ENCODE peak calls at places on chromosomes 12 and 14, in nine cellular contexts. One of them, this sample, is unnamed.

GRCh38 chr14:42855159-42855558 is 1248.5 kb downstream of the LRFN5 start:
- DNase-seq in GM12892: no peak
- DNase-seq in stomach: no peak
- DNase-seq in Panc1: no peak
- DNase-seq in HL-60: no peak
- DNase-seq in suprapubic skin: no peak
- DNase-seq in HCT116: no peak
- DNase-seq in sigmoid colon: no peak
- DNase-seq in endothelial cell of umbilical vein: no peak
- DNase-seq in this sample: no peak

GRCh38 chr12:32568241-32568640 is 110.9 kb upstream of the DNM1L start:
- DNase-seq in suprapubic skin: no peak
- DNase-seq in sigmoid colon: no peak
- DNase-seq in HL-60: no peak
- DNase-seq in GM12892: no peak
- DNase-seq in Panc1: peak
- DNase-seq in stomach: no peak
- DNase-seq in endothelial cell of umbilical vein: peak
- DNase-seq in HCT116: peak
- DNase-seq in this sample: no peak

GRCh38 chr12:126700115-126700514 is 1566.9 kb upstream of the TMEM132C start:
- DNase-seq in stomach: no peak
- DNase-seq in Panc1: no peak
- DNase-seq in endothelial cell of umbilical vein: no peak
- DNase-seq in sigmoid colon: no peak
- DNase-seq in HL-60: no peak
- DNase-seq in HCT116: no peak
- DNase-seq in GM12892: no peak
- DNase-seq in suprapubic skin: no peak
- DNase-seq in this sample: no peak

GRCh38 chr14:58549358-58549757 is 88.4 kb upstream of the DACT1 start:
- DNase-seq in stomach: no peak
- DNase-seq in Panc1: no peak
- DNase-seq in suprapubic skin: no peak
- DNase-seq in sigmoid colon: no peak
- DNase-seq in HCT116: no peak
- DNase-seq in endothelial cell of umbilical vein: no peak
- DNase-seq in GM12892: no peak
- DNase-seq in HL-60: no peak
- DNase-seq in this sample: no peak

GRCh38 chr12:69851976-69852375 is 26.9 kb downstream of the MYRFL start:
- DNase-seq in sigmoid colon: no peak
- DNase-seq in GM12892: no peak
- DNase-seq in stomach: no peak
- DNase-seq in endothelial cell of umbilical vein: no peak
- DNase-seq in HCT116: no peak
- DNase-seq in suprapubic skin: no peak
- DNase-seq in HL-60: no peak
- DNase-seq in Panc1: no peak
- DNase-seq in this sample: no peak

GRCh38 chr12:116880817-116881324 is 370 bp downstream of the HRK start:
- DNase-seq in suprapubic skin: no peak
- DNase-seq in HL-60: peak
- DNase-seq in Panc1: no peak
- DNase-seq in sigmoid colon: no peak
- DNase-seq in GM12892: peak
- DNase-seq in stomach: peak
- DNase-seq in endothelial cell of umbilical vein: peak
- DNase-seq in HCT116: no peak
- DNase-seq in this sample: peak

GRCh38 chr12:115267464-115267863 is 583.5 kb upstream of the TBX3 start:
- DNase-seq in endothelial cell of umbilical vein: no peak
- DNase-seq in HCT116: no peak
- DNase-seq in suprapubic skin: no peak
- DNase-seq in GM12892: no peak
- DNase-seq in sigmoid colon: no peak
- DNase-seq in HL-60: no peak
- DNase-seq in stomach: no peak
- DNase-seq in Panc1: no peak
- DNase-seq in this sample: no peak

GRCh38 chr12:43226151-43226550 is 325.9 kb downstream of the ADAMTS20 start:
- DNase-seq in GM12892: no peak
- DNase-seq in HL-60: no peak
- DNase-seq in HCT116: no peak
- DNase-seq in suprapubic skin: no peak
- DNase-seq in sigmoid colon: no peak
- DNase-seq in stomach: no peak
- DNase-seq in endothelial cell of umbilical vein: no peak
- DNase-seq in Panc1: no peak
- DNase-seq in this sample: no peak

GRCh38 chr14:61350427-61350826 is 29.0 kb downstream of the PRKCH start:
- DNase-seq in endothelial cell of umbilical vein: no peak
- DNase-seq in Panc1: no peak
- DNase-seq in stomach: no peak
- DNase-seq in HL-60: no peak
- DNase-seq in sigmoid colon: no peak
- DNase-seq in GM12892: no peak
- DNase-seq in suprapubic skin: no peak
- DNase-seq in HCT116: no peak
- DNase-seq in this sample: no peak

GRCh38 chr14:39763402-39763890 is 331.2 kb upstream of the FBXO33 start:
- DNase-seq in sigmoid colon: no peak
- DNase-seq in endothelial cell of umbilical vein: no peak
- DNase-seq in HCT116: no peak
- DNase-seq in stomach: no peak
- DNase-seq in Panc1: no peak
- DNase-seq in HL-60: no peak
- DNase-seq in GM12892: no peak
- DNase-seq in suprapubic skin: no peak
- DNase-seq in this sample: no peak

GRCh38 chr12:30824311-30824710 is 69.6 kb upstream of the CAPRIN2 start:
- DNase-seq in HCT116: no peak
- DNase-seq in HL-60: no peak
- DNase-seq in suprapubic skin: no peak
- DNase-seq in endothelial cell of umbilical vein: no peak
- DNase-seq in GM12892: no peak
- DNase-seq in sigmoid colon: no peak
- DNase-seq in Panc1: no peak
- DNase-seq in stomach: no peak
- DNase-seq in this sample: no peak

GRCh38 chr12:52945389-52946232 is 3.3 kb upstream of the KRT18 start:
- DNase-seq in sigmoid colon: no peak
- DNase-seq in GM12892: no peak
- DNase-seq in HCT116: no peak
- DNase-seq in suprapubic skin: no peak
- DNase-seq in HL-60: no peak
- DNase-seq in stomach: peak
- DNase-seq in endothelial cell of umbilical vein: peak
- DNase-seq in Panc1: no peak
- DNase-seq in this sample: no peak

GRCh38 chr14:95263527-95264231 is 56.0 kb downstream of the CLMN start:
- DNase-seq in HCT116: no peak
- DNase-seq in Panc1: no peak
- DNase-seq in GM12892: no peak
- DNase-seq in sigmoid colon: no peak
- DNase-seq in suprapubic skin: no peak
- DNase-seq in HL-60: no peak
- DNase-seq in endothelial cell of umbilical vein: no peak
- DNase-seq in stomach: no peak
- DNase-seq in this sample: no peak

GRCh38 chr12:129610601-129611120 is 293.2 kb downstream of the TMEM132D start:
- DNase-seq in HCT116: no peak
- DNase-seq in endothelial cell of umbilical vein: no peak
- DNase-seq in GM12892: no peak
- DNase-seq in HL-60: no peak
- DNase-seq in Panc1: no peak
- DNase-seq in stomach: no peak
- DNase-seq in suprapubic skin: no peak
- DNase-seq in sigmoid colon: no peak
- DNase-seq in this sample: no peak

GRCh38 chr12:11553871-11554533 is 95.5 kb upstream of the ETV6 start:
- DNase-seq in HCT116: peak
- DNase-seq in HL-60: peak
- DNase-seq in sigmoid colon: peak
- DNase-seq in endothelial cell of umbilical vein: peak
- DNase-seq in stomach: peak
- DNase-seq in suprapubic skin: no peak
- DNase-seq in GM12892: peak
- DNase-seq in Panc1: peak
- DNase-seq in this sample: no peak

DNA sequence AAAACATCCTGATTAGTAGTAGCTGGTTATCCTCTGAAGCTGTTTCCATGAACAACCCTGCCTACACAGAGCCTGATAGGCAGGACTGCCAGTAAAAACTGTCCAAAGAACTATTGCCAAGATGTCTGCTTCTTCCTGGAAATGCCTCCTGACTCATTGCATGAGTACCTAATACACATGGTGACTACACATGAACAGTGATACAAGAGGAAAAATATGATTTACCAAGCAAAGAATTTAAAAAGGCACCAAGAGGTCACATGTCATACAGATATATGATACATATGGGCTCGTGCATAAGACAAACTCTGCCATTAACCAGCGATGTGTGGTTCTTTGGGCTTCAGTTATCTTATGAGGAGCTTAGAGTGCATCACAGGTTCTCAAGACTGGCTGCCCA is 552.3 kb downstream of the SLC16A7 start:
- DNase-seq in HCT116: no peak
- DNase-seq in suprapubic skin: no peak
- DNase-seq in GM12892: no peak
- DNase-seq in endothelial cell of umbilical vein: peak
- DNase-seq in sigmoid colon: no peak
- DNase-seq in HL-60: no peak
- DNase-seq in stomach: no peak
- DNase-seq in Panc1: no peak
- DNase-seq in this sample: no peak
- TF ChIP-seq POLR2AphosphoS5 in HCT116: no peak
- TF ChIP-seq POLR2AphosphoS5 in suprapubic skin: no peak
- TF ChIP-seq POLR2AphosphoS5 in GM12892: no peak
- TF ChIP-seq POLR2AphosphoS5 in endothelial cell of umbilical vein: no peak
- TF ChIP-seq POLR2AphosphoS5 in sigmoid colon: no peak
- TF ChIP-seq POLR2AphosphoS5 in HL-60: no peak
- TF ChIP-seq POLR2AphosphoS5 in stomach: no peak
- TF ChIP-seq POLR2AphosphoS5 in Panc1: no peak
- TF ChIP-seq POLR2AphosphoS5 in this sample: no peak

DNA sequence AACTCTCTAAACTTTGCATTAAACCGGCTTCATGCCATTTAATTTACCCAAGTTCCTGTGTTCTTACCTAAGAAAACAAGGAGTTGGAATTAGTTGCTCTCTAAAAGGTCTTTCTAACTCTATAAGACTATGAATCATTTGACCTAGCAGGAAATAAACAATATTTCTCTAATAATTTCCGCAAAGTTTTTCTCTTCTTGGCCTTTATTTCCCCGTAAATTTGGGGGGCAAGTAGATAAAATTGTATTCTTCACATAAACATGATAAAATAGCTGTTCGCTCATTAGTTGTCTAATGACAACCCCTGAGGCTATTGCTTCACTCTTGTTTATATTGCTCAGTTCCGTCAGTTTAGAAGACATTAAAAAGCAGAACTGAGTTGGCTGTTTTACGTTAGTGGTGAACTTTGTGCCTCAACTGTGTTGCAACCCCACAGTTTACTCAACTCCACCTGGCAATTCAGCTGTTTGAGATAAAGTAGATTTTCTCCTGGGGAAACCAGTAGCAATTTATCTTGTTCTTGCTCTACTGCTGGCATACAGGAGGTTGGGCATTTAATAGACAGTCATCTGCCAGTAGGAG is 74.7 kb downstream of the BTG1 start:
- DNase-seq in HCT116: no peak
- DNase-seq in Panc1: no peak
- DNase-seq in stomach: peak
- DNase-seq in sigmoid colon: no peak
- DNase-seq in endothelial cell of umbilical vein: no peak
- DNase-seq in HL-60: peak
- DNase-seq in GM12892: no peak
- DNase-seq in suprapubic skin: no peak
- DNase-seq in this sample: no peak
- TF ChIP-seq POLR2AphosphoS5 in HCT116: no peak
- TF ChIP-seq POLR2AphosphoS5 in Panc1: no peak
- TF ChIP-seq POLR2AphosphoS5 in stomach: peak
- TF ChIP-seq POLR2AphosphoS5 in sigmoid colon: peak
- TF ChIP-seq POLR2AphosphoS5 in endothelial cell of umbilical vein: no peak
- TF ChIP-seq POLR2AphosphoS5 in HL-60: peak
- TF ChIP-seq POLR2AphosphoS5 in GM12892: no peak
- TF ChIP-seq POLR2AphosphoS5 in suprapubic skin: no peak
- TF ChIP-seq POLR2AphosphoS5 in this sample: no peak

GRCh38 chr14:89056394-89056793 is 231.9 kb downstream of the TTC8 start:
- DNase-seq in HL-60: no peak
- DNase-seq in GM12892: no peak
- DNase-seq in HCT116: no peak
- DNase-seq in sigmoid colon: no peak
- DNase-seq in stomach: no peak
- DNase-seq in Panc1: no peak
- DNase-seq in suprapubic skin: no peak
- DNase-seq in endothelial cell of umbilical vein: no peak
- DNase-seq in this sample: no peak

GRCh38 chr14:89058707-89059106 is 234.3 kb downstream of the TTC8 start:
- DNase-seq in GM12892: no peak
- DNase-seq in sigmoid colon: no peak
- DNase-seq in stomach: no peak
- DNase-seq in endothelial cell of umbilical vein: no peak
- DNase-seq in suprapubic skin: no peak
- DNase-seq in HCT116: no peak
- DNase-seq in HL-60: no peak
- DNase-seq in Panc1: no peak
- DNase-seq in this sample: no peak

GRCh38 chr14:89053303-89053702 is 228.9 kb downstream of the TTC8 start:
- DNase-seq in Panc1: no peak
- DNase-seq in HCT116: no peak
- DNase-seq in GM12892: no peak
- DNase-seq in HL-60: no peak
- DNase-seq in endothelial cell of umbilical vein: no peak
- DNase-seq in suprapubic skin: no peak
- DNase-seq in stomach: no peak
- DNase-seq in sigmoid colon: no peak
- DNase-seq in this sample: no peak
- TF ChIP-seq POLR2AphosphoS5 in Panc1: no peak
- TF ChIP-seq POLR2AphosphoS5 in HCT116: no peak
- TF ChIP-seq POLR2AphosphoS5 in GM12892: no peak
- TF ChIP-seq POLR2AphosphoS5 in HL-60: no peak
- TF ChIP-seq POLR2AphosphoS5 in endothelial cell of umbilical vein: no peak
- TF ChIP-seq POLR2AphosphoS5 in suprapubic skin: no peak
- TF ChIP-seq POLR2AphosphoS5 in stomach: no peak
- TF ChIP-seq POLR2AphosphoS5 in sigmoid colon: no peak
- TF ChIP-seq POLR2AphosphoS5 in this sample: no peak

GRCh38 chr12:21775130-21775920 is 819 bp upstream of the KCNJ8 start:
- DNase-seq in Panc1: no peak
- DNase-seq in endothelial cell of umbilical vein: no peak
- DNase-seq in stomach: no peak
- DNase-seq in GM12892: no peak
- DNase-seq in sigmoid colon: no peak
- DNase-seq in HCT116: no peak
- DNase-seq in HL-60: no peak
- DNase-seq in suprapubic skin: no peak
- DNase-seq in this sample: no peak

GRCh38 chr12:21776242-21776641 is 1.7 kb upstream of the KCNJ8 start:
- DNase-seq in sigmoid colon: no peak
- DNase-seq in GM12892: no peak
- DNase-seq in endothelial cell of umbilical vein: no peak
- DNase-seq in suprapubic skin: no peak
- DNase-seq in HL-60: no peak
- DNase-seq in stomach: no peak
- DNase-seq in Panc1: no peak
- DNase-seq in HCT116: no peak
- DNase-seq in this sample: no peak

GRCh38 chr12:21780786-21781185 is 6.3 kb upstream of the KCNJ8 start:
- DNase-seq in GM12892: no peak
- DNase-seq in sigmoid colon: no peak
- DNase-seq in Panc1: no peak
- DNase-seq in suprapubic skin: no peak
- DNase-seq in HL-60: no peak
- DNase-seq in stomach: no peak
- DNase-seq in HCT116: no peak
- DNase-seq in endothelial cell of umbilical vein: no peak
- DNase-seq in this sample: no peak
- TF ChIP-seq POLR2AphosphoS5 in GM12892: no peak
- TF ChIP-seq POLR2AphosphoS5 in sigmoid colon: peak
- TF ChIP-seq POLR2AphosphoS5 in Panc1: no peak
- TF ChIP-seq POLR2AphosphoS5 in suprapubic skin: no peak
- TF ChIP-seq POLR2AphosphoS5 in HL-60: no peak
- TF ChIP-seq POLR2AphosphoS5 in stomach: no peak
- TF ChIP-seq POLR2AphosphoS5 in HCT116: no peak
- TF ChIP-seq POLR2AphosphoS5 in endothelial cell of umbilical vein: no peak
- TF ChIP-seq POLR2AphosphoS5 in this sample: no peak